ENCODE peak calls at places on chromosomes 4 and X, in eight cellular contexts. Q is COR-L47, J is ascending aorta, A is AG08396, Z is right atrium auricular region, D is RCC 7860, N is H9, Y is pancreas. V is an unnamed sample.

GRCh38 chr4:9785926-9786325 is 4.5 kb downstream of the DRD5 start:
- DNase-seq in Y (no peak), N (no peak), D (no peak), Z (no peak), Q (no peak), J (no peak), A (no peak), V (no peak)

GRCh38 chr4:159077702-159078495 is 25.0 kb upstream of the RAPGEF2 start:
- DNase-seq in Y (no peak), N (no peak), J (no peak), Z (no peak), Q (no peak), D (no peak), A (no peak), V (no peak)

GRCh38 chr4:67918428-67918827 is 34.6 kb upstream of the TMPRSS11D start:
- DNase-seq in Z (no peak), D (no peak), A (no peak), Y (no peak), N (no peak), Q (no peak), J (no peak), V (no peak)

GRCh38 chr4:128517739-128518510 is 230.3 kb upstream of the PGRMC2 start:
- DNase-seq in Z (peak; percentile 78), N (no peak), Q (no peak), A (peak; percentile 81), Y (peak; percentile 42), J (peak; percentile 87), D (peak; percentile 95), V (no peak)

GRCh38 chr4:107468812-107469211 is 251.2 kb downstream of the PAPSS1 start:
- DNase-seq in A (no peak), Z (no peak), D (no peak), Q (no peak), N (no peak), Y (no peak), J (no peak), V (no peak)

GRCh38 chr4:77092832-77093800 is 17.3 kb upstream of the CCNI start:
- DNase-seq in J (no peak), Y (no peak), Z (no peak), A (no peak), N (no peak), D (peak; percentile 43), Q (no peak), V (no peak)

GRCh38 chr4:183099537-183100297 is 660 bp downstream of the WWC2 start:
- DNase-seq in J (peak; percentile 68), D (no peak), Q (peak; percentile 18), A (peak; percentile 41), Y (peak; percentile 56), N (peak; percentile 73), Z (no peak), V (no peak)

GRCh38 chr4:7424553-7425111 is 10.1 kb downstream of the PSAPL1 start:
- DNase-seq in J (peak; percentile 52), Y (no peak), Q (no peak), Z (peak; percentile 43), D (no peak), N (peak; percentile 29), A (no peak), V (no peak)

GRCh38 chr4:123659759-123660158 is 263.2 kb downstream of the SPRY1 start:
- DNase-seq in Z (no peak), N (no peak), Q (peak; percentile 3), J (no peak), Y (no peak), D (no peak), A (no peak), V (no peak)

GRCh38 chr4:6221296-6221850 is 21.0 kb upstream of the JAKMIP1 start:
- DNase-seq in N (peak; percentile 49), A (no peak), Z (no peak), J (no peak), Y (no peak), Q (peak; percentile 87), D (no peak), V (no peak)

GRCh38 chrX:15680401-15680800 is 15.8 kb upstream of the CLTRN start:
- DNase-seq in A (no peak), Y (no peak), J (no peak), N (no peak), D (peak; percentile 81), Z (no peak), Q (no peak), V (no peak)

GRCh38 chrX:39903343-39903742 is 194.4 kb downstream of the BCOR start:
- DNase-seq in J (no peak), Q (no peak), D (peak; percentile 3), A (peak; percentile 33), Z (no peak), N (no peak), Y (no peak), V (no peak)

GRCh38 chrX:106619797-106620196 is 8.0 kb downstream of the RADX start:
- DNase-seq in Q (no peak), D (no peak), N (no peak), Z (no peak), Y (no peak), A (peak; percentile 11), J (no peak), V (no peak)

GRCh38 chr4:89482248-89482647 is 174.6 kb upstream of the GPRIN3 start:
- DNase-seq in Y (no peak), N (peak; percentile 39), Q (peak; percentile 70), A (peak; percentile 49), J (no peak), D (no peak), Z (no peak), V (no peak)

GRCh38 chr4:184343400-184344177 is 125.9 kb upstream of the ENPP6 start:
- DNase-seq in N (peak; percentile 86), D (no peak), A (peak; percentile 83), Q (peak; percentile 65), Y (peak; percentile 67), J (peak; percentile 85), Z (peak; percentile 80), V (no peak)

GRCh38 chr4:37661643-37662221 is 24.4 kb downstream of the RELL1 start:
- DNase-seq in A (peak; percentile 48), Y (no peak), J (no peak), Q (no peak), N (no peak), D (peak; percentile 13), Z (no peak), V (no peak)

GRCh38 chrX:16589826-16590225 is 60.1 kb upstream of the S100G start:
- DNase-seq in Z (no peak), A (no peak), D (no peak), J (no peak), Q (no peak), Y (no peak), N (no peak), V (no peak)

GRCh38 chrX:12956704-12957541 is 18.0 kb upstream of the TMSB4X start:
- DNase-seq in N (no peak), J (peak; percentile 61), Y (no peak), Q (no peak), Z (no peak), A (peak; percentile 10), D (peak; percentile 53), V (no peak)

GRCh38 chrX:106862972-106863688 is 40.0 kb downstream of the RIPPLY1 start:
- DNase-seq in Z (no peak), Y (peak; percentile 40), N (peak; percentile 71), A (peak; percentile 4), D (no peak), Q (no peak), J (no peak), V (no peak)

GRCh38 chrX:18676470-18676869 is 4.6 kb upstream of the RS1 start:
- DNase-seq in A (no peak), Y (peak; percentile 19), Z (no peak), J (no peak), Q (no peak), D (no peak), N (peak; percentile 47), V (no peak)

GRCh38 chr4:107862658-107863057 is 37.9 kb downstream of the SGMS2 start:
- DNase-seq in A (no peak), Z (no peak), Q (peak; percentile 24), N (no peak), Y (peak; percentile 17), J (no peak), D (peak; percentile 76), V (no peak)

GRCh38 chr4:109171098-109171497 is 131.4 kb downstream of the COL25A1 start:
- DNase-seq in N (no peak), J (no peak), Y (no peak), Q (no peak), D (no peak), A (no peak), Z (no peak), V (no peak)

GRCh38 chr4:104942990-104943758 is 203.5 kb upstream of the TET2 start:
- DNase-seq in D (no peak), Y (no peak), J (no peak), A (no peak), Q (no peak), Z (no peak), N (no peak), V (no peak)

GRCh38 chr4:76758290-76758882 is 139.6 kb downstream of the SOWAHB start:
- DNase-seq in Y (peak; percentile 48), Z (no peak), J (no peak), N (no peak), D (peak; percentile 34), A (peak; percentile 55), Q (peak; percentile 61), V (no peak)

GRCh38 chr4:5051210-5051691 is at the start of gene STK32B:
- DNase-seq in Y (peak; percentile 30), Q (no peak), Z (peak; percentile 63), N (peak; percentile 77), D (peak; percentile 33), A (peak; percentile 87), J (peak; percentile 76), V (peak; percentile 81)

GRCh38 chr4:55925235-55925634 is 23.5 kb upstream of the CEP135 start:
- DNase-seq in D (no peak), Q (no peak), N (no peak), Z (no peak), J (no peak), Y (no peak), A (no peak), V (no peak)